ENCODE peak calls at places on chromosomes 3 and 15, in four cellular contexts. A is body of pancreas, T is AG04450, Q is HL-60. G is an unnamed sample.

GRCh38 chr15:63727542-63727941 is 106.2 kb downstream of the HERC1 start:
- DNase-seq in A (no peak), T (no peak), Q (no peak), G (no peak)

GRCh38 chr15:64354683-64355558 is 1.1 kb downstream of the CSNK1G1 start:
- DNase-seq in A (peak; percentile 9), T (no peak), Q (no peak), G (no peak)

GRCh38 chr3:146246493-146246892 is 4.4 kb downstream of the PLSCR4 start:
- DNase-seq in A (no peak), T (no peak), Q (no peak), G (no peak)

GRCh38 chr3:185781759-185782158 is 43.1 kb downstream of the IGF2BP2 start:
- DNase-seq in A (no peak), T (peak; percentile 51), Q (no peak), G (no peak)

GRCh38 chr3:123421353-123422174 is 27.3 kb downstream of the ADCY5 start:
- DNase-seq in A (peak; percentile 60), T (no peak), Q (no peak), G (no peak)

GRCh38 chr15:101188517-101189340 is 63.1 kb downstream of the CHSY1 start:
- DNase-seq in A (no peak), T (no peak), Q (no peak), G (no peak)

GRCh38 chr3:39515681-39516441 is 48.4 kb downstream of the MOBP start:
- DNase-seq in A (no peak), T (no peak), Q (no peak), G (peak; percentile 59)

GRCh38 chr15:51864408-51865056 is 35.1 kb downstream of the TMOD3 start:
- DNase-seq in A (no peak), T (no peak), Q (no peak), G (no peak)

GRCh38 chr15:91335702-91336101 is 235.6 kb downstream of the SV2B start:
- DNase-seq in A (no peak), T (no peak), Q (no peak), G (no peak)

GRCh38 chr15:66721501-66721937 is 19.5 kb downstream of the SMAD6 start:
- DNase-seq in A (no peak), T (no peak), Q (no peak), G (no peak)

GRCh38 chr3:112778298-112779008 is 68.2 kb downstream of the CD200R1L start:
- DNase-seq in A (no peak), T (peak; percentile 41), Q (no peak), G (no peak)

GRCh38 chr15:59993041-59993750 is 10.9 kb upstream of the FOXB1 start:
- DNase-seq in A (no peak), T (no peak), Q (no peak), G (no peak)

GRCh38 chr15:63909819-63910437 is 76.2 kb upstream of the HERC1 start:
- DNase-seq in A (peak; percentile 46), T (no peak), Q (no peak), G (no peak)

GRCh38 chr3:39106281-39107055 is 959 bp downstream of the GORASP1 start:
- DNase-seq in A (no peak), T (no peak), Q (no peak), G (no peak)

GRCh38 chr3:64214697-64215018 is 10.6 kb downstream of the PRICKLE2 start:
- DNase-seq in A (peak; percentile 19), T (no peak), Q (no peak), G (no peak)

GRCh38 chr15:96351801-96352593 is 21.5 kb downstream of the NR2F2 start:
- DNase-seq in A (no peak), T (no peak), Q (no peak), G (no peak)

GRCh38 chr3:181855825-181856224 is 144.1 kb downstream of the SOX2 start:
- DNase-seq in A (no peak), T (no peak), Q (no peak), G (no peak)

GRCh38 chr3:18122264-18122663 is 302.9 kb downstream of the SATB1 start:
- DNase-seq in A (no peak), T (no peak), Q (no peak), G (no peak)

GRCh38 chr15:31434418-31435255 is 108.0 kb downstream of the KLF13 start:
- DNase-seq in A (peak; percentile 48), T (peak; percentile 61), Q (peak; percentile 58), G (no peak)

GRCh38 chr3:123165163-123165562 is 36.6 kb upstream of the SEC22A start:
- DNase-seq in A (no peak), T (no peak), Q (no peak), G (no peak)

GRCh38 chr3:58117561-58118305 is 93.0 kb downstream of the DNASE1L3 start:
- DNase-seq in A (peak; percentile 87), T (no peak), Q (no peak), G (peak; percentile 79)

GRCh38 chr3:129313415-129313982 is 34.8 kb downstream of the HMCES start:
- DNase-seq in A (peak; percentile 37), T (no peak), Q (no peak), G (no peak)

GRCh38 chr3:58034738-58035511 is 26.7 kb downstream of the FLNB start:
- DNase-seq in A (no peak), T (no peak), Q (no peak), G (no peak)

GRCh38 chr15:77033729-77034619 is 36.9 kb downstream of the TSPAN3 start:
- DNase-seq in A (peak; percentile 3), T (no peak), Q (no peak), G (no peak)

GRCh38 chr3:186932281-186933181 is 2.2 kb downstream of the ST6GAL1 start:
- DNase-seq in A (no peak), T (no peak), Q (no peak), G (no peak)

GRCh38 chr3:70358978-70359580 is 46.6 kb upstream of the MDFIC2 start:
- DNase-seq in A (peak; percentile 22), T (peak; percentile 11), Q (no peak), G (peak; percentile 11)

GRCh38 chr15:45710657-45711056 is 75.8 kb downstream of the SQOR start:
- DNase-seq in A (no peak), T (no peak), Q (no peak), G (peak; percentile 85)

GRCh38 chr15:45715528-45715927 is 80.7 kb downstream of the SQOR start:
- DNase-seq in A (no peak), T (no peak), Q (no peak), G (no peak)

GRCh38 chr15:45720183-45720582 is 85.4 kb downstream of the SQOR start:
- DNase-seq in A (no peak), T (no peak), Q (no peak), G (no peak)

GRCh38 chr15:45719490-45719889 is 84.7 kb downstream of the SQOR start:
- DNase-seq in A (no peak), T (no peak), Q (no peak), G (no peak)

GRCh38 chr15:45714501-45715488 is 80.0 kb downstream of the SQOR start:
- DNase-seq in A (peak; percentile 73), T (peak; percentile 20), Q (peak; percentile 57), G (peak; percentile 36)
- H3K4me3 ChIP-seq in A (no peak overlapping the region), T (peak overlapping the region; percentile 44), Q (no peak overlapping the region), G (no peak overlapping the region)

GRCh38 chr3:134312873-134313838 is 61.1 kb downstream of the AMOTL2 start:
- DNase-seq in A (peak; percentile 79), T (no peak), Q (no peak), G (no peak)
- TF ChIP-seq CTCF in A (peak; percentile 36), T (peak; percentile 47), Q (no peak), G (no peak)

GRCh38 chr3:119297169-119297568 is 3.0 kb downstream of the ARHGAP31 start:
- DNase-seq in A (no peak), T (no peak), Q (no peak), G (no peak)
- H3K4me3 ChIP-seq in A (no peak overlapping the region), T (no peak overlapping the region), Q (no peak overlapping the region), G (no peak overlapping the region)

GRCh38 chr3:62229908-62230307 is 143.4 kb downstream of the FEZF2 start:
- DNase-seq in A (no peak), T (no peak), Q (no peak), G (peak; percentile 11)
- TF ChIP-seq CTCF in A (no peak), T (peak; percentile 38), Q (peak; percentile 4), G (peak; percentile 55)

GRCh38 chr15:25655168-25655956 is 207.8 kb downstream of the ATP10A start:
- DNase-seq in A (no peak), T (no peak), Q (no peak), G (no peak)
- H3K4me3 ChIP-seq in A (no peak overlapping the region), T (no peak overlapping the region), Q (no peak overlapping the region), G (no peak overlapping the region)

G was measured in LNCaP clone FGC.